ENCODE peak calls at places on chromosomes 4 and X, in eight cellular contexts. One of them, this sample, is unnamed.

GRCh38 chrX:35722128-35722527 is 76.0 kb upstream of the MAGEB16 start:
- DNase-seq in testis: no peak
- DNase-seq in uterus: no peak
- DNase-seq in esophagus squamous epithelium: no peak
- DNase-seq in upper lobe of left lung: no peak
- DNase-seq in breast epithelium: no peak
- DNase-seq in transverse colon: no peak
- DNase-seq in body of pancreas: no peak
- DNase-seq in this sample: no peak

GRCh38 chrX:12975999-12976558 is 1.2 kb downstream of the TMSB4X start:
- DNase-seq in testis: peak
- DNase-seq in uterus: peak
- DNase-seq in esophagus squamous epithelium: no peak
- DNase-seq in upper lobe of left lung: peak
- DNase-seq in breast epithelium: no peak
- DNase-seq in transverse colon: no peak
- DNase-seq in body of pancreas: peak
- DNase-seq in this sample: peak

GRCh38 chr4:76341063-76341462 is 34.5 kb downstream of the STBD1 start:
- DNase-seq in testis: no peak
- DNase-seq in uterus: no peak
- DNase-seq in esophagus squamous epithelium: no peak
- DNase-seq in upper lobe of left lung: no peak
- DNase-seq in breast epithelium: no peak
- DNase-seq in transverse colon: no peak
- DNase-seq in body of pancreas: no peak
- DNase-seq in this sample: no peak

GRCh38 chr4:26173619-26174018 is 147.2 kb upstream of the RBPJ start:
- DNase-seq in testis: no peak
- DNase-seq in uterus: no peak
- DNase-seq in esophagus squamous epithelium: no peak
- DNase-seq in upper lobe of left lung: no peak
- DNase-seq in breast epithelium: no peak
- DNase-seq in transverse colon: no peak
- DNase-seq in body of pancreas: peak
- DNase-seq in this sample: no peak

GRCh38 chrX:2351999-2352995 is 148.5 kb downstream of the DHRSX start:
- DNase-seq in testis: no peak
- DNase-seq in uterus: no peak
- DNase-seq in esophagus squamous epithelium: no peak
- DNase-seq in upper lobe of left lung: no peak
- DNase-seq in breast epithelium: no peak
- DNase-seq in transverse colon: no peak
- DNase-seq in body of pancreas: no peak
- DNase-seq in this sample: no peak

GRCh38 chr4:27366424-27366823 is 505.8 kb downstream of the STIM2 start:
- DNase-seq in testis: no peak
- DNase-seq in uterus: no peak
- DNase-seq in esophagus squamous epithelium: no peak
- DNase-seq in upper lobe of left lung: no peak
- DNase-seq in breast epithelium: no peak
- DNase-seq in transverse colon: no peak
- DNase-seq in body of pancreas: no peak
- DNase-seq in this sample: no peak

GRCh38 chr4:70667710-70668535 is 1.6 kb upstream of the JCHAIN start:
- DNase-seq in testis: no peak
- DNase-seq in uterus: no peak
- DNase-seq in esophagus squamous epithelium: no peak
- DNase-seq in upper lobe of left lung: no peak
- DNase-seq in breast epithelium: no peak
- DNase-seq in transverse colon: no peak
- DNase-seq in body of pancreas: no peak
- DNase-seq in this sample: no peak

GRCh38 chr4:54913751-54914526 is 211.5 kb downstream of the KDR start:
- DNase-seq in testis: no peak
- DNase-seq in uterus: no peak
- DNase-seq in esophagus squamous epithelium: no peak
- DNase-seq in upper lobe of left lung: no peak
- DNase-seq in breast epithelium: no peak
- DNase-seq in transverse colon: no peak
- DNase-seq in body of pancreas: no peak
- DNase-seq in this sample: no peak

GRCh38 chrX:73683236-73683859 is 120.4 kb downstream of the CHIC1 start:
- DNase-seq in testis: no peak
- DNase-seq in uterus: no peak
- DNase-seq in esophagus squamous epithelium: no peak
- DNase-seq in upper lobe of left lung: no peak
- DNase-seq in breast epithelium: no peak
- DNase-seq in transverse colon: no peak
- DNase-seq in body of pancreas: no peak
- DNase-seq in this sample: no peak

GRCh38 chrX:134484039-134484438 is 24.1 kb downstream of the HPRT1 start:
- DNase-seq in testis: no peak
- DNase-seq in uterus: no peak
- DNase-seq in esophagus squamous epithelium: no peak
- DNase-seq in upper lobe of left lung: no peak
- DNase-seq in breast epithelium: no peak
- DNase-seq in transverse colon: no peak
- DNase-seq in body of pancreas: no peak
- DNase-seq in this sample: no peak

GRCh38 chrX:129549124-129549523 is 9.1 kb downstream of the OCRL start:
- DNase-seq in testis: peak
- DNase-seq in uterus: no peak
- DNase-seq in esophagus squamous epithelium: no peak
- DNase-seq in upper lobe of left lung: no peak
- DNase-seq in breast epithelium: no peak
- DNase-seq in transverse colon: no peak
- DNase-seq in body of pancreas: no peak
- DNase-seq in this sample: no peak

GRCh38 chr4:116866116-116866515 is 219.3 kb downstream of the TRAM1L1 start:
- DNase-seq in testis: no peak
- DNase-seq in uterus: no peak
- DNase-seq in esophagus squamous epithelium: no peak
- DNase-seq in upper lobe of left lung: no peak
- DNase-seq in breast epithelium: no peak
- DNase-seq in transverse colon: no peak
- DNase-seq in body of pancreas: no peak
- DNase-seq in this sample: no peak

GRCh38 chrX:31606796-31607195 is 535.0 kb upstream of the FTHL17 start:
- DNase-seq in testis: no peak
- DNase-seq in uterus: no peak
- DNase-seq in esophagus squamous epithelium: no peak
- DNase-seq in upper lobe of left lung: no peak
- DNase-seq in breast epithelium: no peak
- DNase-seq in transverse colon: no peak
- DNase-seq in body of pancreas: no peak
- DNase-seq in this sample: no peak

GRCh38 chr4:86977621-86978184 is 42.9 kb downstream of the AFF1 start:
- DNase-seq in testis: no peak
- DNase-seq in uterus: no peak
- DNase-seq in esophagus squamous epithelium: no peak
- DNase-seq in upper lobe of left lung: no peak
- DNase-seq in breast epithelium: no peak
- DNase-seq in transverse colon: peak
- DNase-seq in body of pancreas: peak
- DNase-seq in this sample: no peak

GRCh38 chr4:169618286-169618685 is 2.1 kb upstream of the CLCN3 start:
- DNase-seq in testis: no peak
- DNase-seq in uterus: no peak
- DNase-seq in esophagus squamous epithelium: no peak
- DNase-seq in upper lobe of left lung: no peak
- DNase-seq in breast epithelium: no peak
- DNase-seq in transverse colon: no peak
- DNase-seq in body of pancreas: no peak
- DNase-seq in this sample: no peak

GRCh38 chrX:110733166-110733565 is 62.5 kb downstream of the CHRDL1 start:
- DNase-seq in testis: no peak
- DNase-seq in uterus: no peak
- DNase-seq in esophagus squamous epithelium: no peak
- DNase-seq in upper lobe of left lung: no peak
- DNase-seq in breast epithelium: no peak
- DNase-seq in transverse colon: no peak
- DNase-seq in body of pancreas: no peak
- DNase-seq in this sample: no peak

GRCh38 chr4:79163981-79164490 is 161.8 kb downstream of the NAA11 start:
- DNase-seq in testis: no peak
- DNase-seq in uterus: no peak
- DNase-seq in esophagus squamous epithelium: no peak
- DNase-seq in upper lobe of left lung: no peak
- DNase-seq in breast epithelium: no peak
- DNase-seq in transverse colon: no peak
- DNase-seq in body of pancreas: no peak
- DNase-seq in this sample: no peak

DNA sequence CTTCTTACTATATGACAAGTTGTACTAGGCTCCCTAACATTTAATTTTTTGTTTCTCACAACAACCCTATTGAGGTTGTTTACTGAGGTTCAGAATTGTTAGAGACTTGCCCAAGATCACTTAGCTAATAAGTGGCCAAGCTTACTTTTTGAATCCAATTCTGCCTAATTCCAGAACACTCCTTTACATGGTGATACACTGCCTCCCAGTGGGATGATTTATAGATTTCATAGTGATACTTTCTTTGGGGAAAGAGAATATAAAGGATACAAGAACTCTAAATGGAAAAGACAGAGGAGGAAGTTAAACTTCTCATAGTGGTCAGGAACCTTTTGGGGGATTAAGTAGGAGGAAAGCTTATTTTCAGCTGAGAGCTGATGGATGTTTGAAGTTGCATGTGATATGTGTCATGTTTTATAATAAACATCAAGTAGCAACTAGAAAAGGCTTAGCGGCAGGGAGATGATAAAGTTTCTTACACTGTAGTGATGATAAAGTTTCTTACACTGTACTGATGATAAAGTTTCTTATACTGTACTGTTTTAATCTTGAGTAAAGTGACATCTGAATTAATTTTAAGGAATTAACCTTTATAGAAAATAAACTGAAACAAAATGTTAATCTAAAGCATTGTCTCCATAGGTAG is 15.3 kb downstream of the STAG2 start:
- DNase-seq in testis: no peak
- DNase-seq in uterus: no peak
- DNase-seq in esophagus squamous epithelium: no peak
- DNase-seq in upper lobe of left lung: no peak
- DNase-seq in breast epithelium: no peak
- DNase-seq in transverse colon: no peak
- DNase-seq in body of pancreas: no peak
- DNase-seq in this sample: no peak
- H3K27ac ChIP-seq in testis: no peak
- H3K27ac ChIP-seq in uterus: no peak
- H3K27ac ChIP-seq in esophagus squamous epithelium: no peak
- H3K27ac ChIP-seq in upper lobe of left lung: no peak
- H3K27ac ChIP-seq in breast epithelium: no peak
- H3K27ac ChIP-seq in transverse colon: no peak
- H3K27ac ChIP-seq in body of pancreas: no peak
- H3K27ac ChIP-seq in this sample: no peak

DNA sequence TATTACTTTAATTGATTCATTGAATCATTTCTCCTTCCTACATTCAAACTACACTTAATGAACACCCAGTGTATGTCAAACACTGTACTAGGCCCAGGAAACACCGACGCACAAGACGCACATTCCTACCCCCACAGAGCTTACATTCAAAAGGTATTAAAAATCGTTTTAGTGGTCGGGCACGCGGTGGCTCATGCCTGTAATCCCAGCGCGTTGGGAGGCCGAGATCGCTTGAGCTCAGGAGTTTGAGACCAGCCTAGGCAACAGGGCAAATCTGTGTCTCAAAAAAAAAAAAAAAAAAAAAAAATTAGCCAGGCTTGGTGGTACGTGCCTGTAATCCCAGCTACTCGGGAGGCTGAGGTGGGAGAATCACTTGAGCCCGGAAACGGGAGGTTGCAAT is 6.4 kb upstream of the NEUROG2 start:
- DNase-seq in testis: no peak
- DNase-seq in uterus: no peak
- DNase-seq in esophagus squamous epithelium: no peak
- DNase-seq in upper lobe of left lung: no peak
- DNase-seq in breast epithelium: no peak
- DNase-seq in transverse colon: no peak
- DNase-seq in body of pancreas: no peak
- DNase-seq in this sample: no peak
- H3K4me3 ChIP-seq in testis: peak
- H3K4me3 ChIP-seq in uterus: no peak
- H3K4me3 ChIP-seq in esophagus squamous epithelium: no peak
- H3K4me3 ChIP-seq in upper lobe of left lung: no peak
- H3K4me3 ChIP-seq in breast epithelium: no peak
- H3K4me3 ChIP-seq in transverse colon: no peak
- H3K4me3 ChIP-seq in body of pancreas: no peak
- H3K4me3 ChIP-seq in this sample: no peak

DNA sequence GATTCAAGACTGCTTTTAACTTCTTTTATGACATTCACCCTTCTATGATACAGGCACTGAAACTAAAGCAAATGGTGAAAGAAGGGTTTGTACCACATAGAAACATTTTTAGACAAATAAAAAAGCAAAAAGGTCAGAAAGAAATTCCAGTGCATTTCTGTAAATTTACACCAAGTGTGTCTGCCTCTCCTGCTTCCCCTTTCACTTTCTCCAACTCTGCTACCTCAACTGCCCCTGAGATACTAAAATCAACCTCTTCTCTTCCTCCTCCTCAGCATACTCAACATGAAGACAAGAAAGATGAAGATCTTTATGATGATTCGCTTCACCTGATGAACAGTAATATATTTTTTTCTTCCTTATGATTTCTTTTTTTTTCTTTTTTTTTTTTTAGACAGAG is 187.9 kb downstream of the LRBA start:
- DNase-seq in testis: no peak
- DNase-seq in uterus: no peak
- DNase-seq in esophagus squamous epithelium: no peak
- DNase-seq in upper lobe of left lung: no peak
- DNase-seq in breast epithelium: no peak
- DNase-seq in transverse colon: no peak
- DNase-seq in body of pancreas: no peak
- DNase-seq in this sample: no peak
- TF ChIP-seq POLR2A in testis: no peak
- TF ChIP-seq POLR2A in uterus: no peak
- TF ChIP-seq POLR2A in esophagus squamous epithelium: no peak
- TF ChIP-seq POLR2A in upper lobe of left lung: no peak
- TF ChIP-seq POLR2A in breast epithelium: no peak
- TF ChIP-seq POLR2A in transverse colon: no peak
- TF ChIP-seq POLR2A in body of pancreas: no peak
- TF ChIP-seq POLR2A in this sample: no peak

GRCh38 chr4:104017213-104017612 is 297.4 kb upstream of the TACR3 start:
- DNase-seq in testis: no peak
- DNase-seq in uterus: no peak
- DNase-seq in esophagus squamous epithelium: no peak
- DNase-seq in upper lobe of left lung: no peak
- DNase-seq in breast epithelium: no peak
- DNase-seq in transverse colon: no peak
- DNase-seq in body of pancreas: no peak
- DNase-seq in this sample: no peak
- H3K27ac ChIP-seq in testis: no peak
- H3K27ac ChIP-seq in uterus: no peak
- H3K27ac ChIP-seq in esophagus squamous epithelium: no peak
- H3K27ac ChIP-seq in upper lobe of left lung: no peak
- H3K27ac ChIP-seq in breast epithelium: no peak
- H3K27ac ChIP-seq in transverse colon: no peak
- H3K27ac ChIP-seq in body of pancreas: no peak
- H3K27ac ChIP-seq in this sample: no peak

This sample was measured in heart left ventricle.